ENCODE peak calls at places on chromosomes 1 and 21, in eight cellular contexts. G is body of pancreas; T is GM10248; U is fibroblast of pulmonary artery; P is stimulated activated CD8-positive, alpha-beta memory T cell treated with anti-CD3 and anti-CD28 coated beads, Interleukin-15, amount 100 ng/mL, for 24 hours; M is activated CD4-positive, alpha-beta T cell treated with anti-CD3 and anti-CD28 coated beads for 24 hours; S is HS-27A; O is osteocyte. Y is an unnamed sample.
A peak's percentile ranks its signal among the peaks of the same experiment; 100 is the strongest.

GRCh38 chr1:106526650-106527049 is 529.8 kb upstream of the PRMT6 start:
- DNase-seq in T (no peak), S (peak; percentile 5), M (no peak), O (no peak), G (no peak), U (peak; percentile 52), P (no peak), Y (no peak)

GRCh38 chr1:234613128-234613875 is 3.3 kb upstream of the IRF2BP2 start:
- DNase-seq in S (no peak), M (no peak), P (no peak), U (peak; percentile 95), T (no peak), O (peak; percentile 73), G (no peak), Y (no peak)

GRCh38 chr1:175191654-175192053 is 922 bp downstream of the KIAA0040 start:
- DNase-seq in M (no peak), U (peak; percentile 6), O (no peak), T (peak; percentile 48), S (no peak), P (no peak), G (peak; percentile 29), Y (peak; percentile 81)

GRCh38 chr1:58929667-58930325 is 145.9 kb upstream of the JUN start:
- DNase-seq in T (no peak), S (no peak), U (no peak), G (no peak), M (peak; percentile 55), O (peak; percentile 69), P (no peak), Y (no peak)

GRCh38 chr1:36818771-36819170 is 215.5 kb downstream of the GRIK3 start:
- DNase-seq in S (no peak), O (no peak), P (no peak), U (no peak), T (no peak), G (no peak), M (no peak), Y (no peak)

GRCh38 chr1:76494807-76495206 is 372.5 kb upstream of the ST6GALNAC5 start:
- DNase-seq in P (no peak), M (no peak), U (peak; percentile 65), G (no peak), T (peak; percentile 6), O (no peak), S (no peak), Y (no peak)

GRCh38 chr1:162357681-162358266 is 18.9 kb downstream of the SPATA46 start:
- DNase-seq in T (peak; percentile 52), S (no peak), U (peak; percentile 63), P (no peak), M (no peak), O (no peak), G (no peak), Y (peak; percentile 34)

GRCh38 chr1:165898837-165899236 is 71.4 kb downstream of the UCK2 start:
- DNase-seq in T (no peak), G (no peak), M (no peak), O (no peak), U (peak; percentile 96), P (no peak), S (peak; percentile 89), Y (no peak)

GRCh38 chr1:171286032-171286705 is 27.8 kb upstream of the FMO4 start:
- DNase-seq in M (no peak), S (no peak), O (no peak), T (no peak), P (no peak), G (no peak), U (peak; percentile 13), Y (no peak)

GRCh38 chr1:230643887-230644286 is 1.6 kb downstream of the COG2 start:
- DNase-seq in G (no peak), T (peak; percentile 18), U (peak; percentile 38), S (no peak), O (no peak), M (no peak), P (no peak), Y (peak; percentile 67)

GRCh38 chr1:75083848-75084514 is 50.2 kb upstream of the LHX8 start:
- DNase-seq in M (no peak), P (no peak), T (no peak), G (no peak), S (no peak), O (no peak), U (no peak), Y (no peak)

GRCh38 chr21:33403128-33403785 is at the start of gene IFNGR2:
- DNase-seq in O (no peak), M (no peak), S (no peak), T (peak; percentile 77), G (peak; percentile 42), P (no peak), U (peak; percentile 33), Y (peak; percentile 64)

GRCh38 chr1:202229376-202229775 is 35.8 kb downstream of the LGR6 start:
- DNase-seq in U (no peak), M (no peak), S (no peak), O (no peak), T (no peak), G (no peak), P (no peak), Y (no peak)

GRCh38 chr1:203796223-203796747 is 862 bp downstream of the ZBED6 start:
- DNase-seq in U (peak; percentile 33), P (no peak), T (no peak), S (peak; percentile 11), O (no peak), G (peak; percentile 19), M (no peak), Y (peak; percentile 40)

GRCh38 chr1:38071530-38072266 is 25.1 kb upstream of the POU3F1 start:
- DNase-seq in T (peak; percentile 66), U (peak; percentile 60), O (no peak), M (no peak), G (no peak), S (no peak), P (no peak), Y (peak; percentile 59)

GRCh38 chr21:44836666-44837471 is 19.0 kb upstream of the SUMO3 start:
- DNase-seq in T (no peak), P (no peak), O (no peak), G (no peak), M (no peak), U (peak; percentile 50), S (no peak), Y (no peak)

GRCh38 chr1:116906812-116907211 is 2.9 kb upstream of the PTGFRN start:
- DNase-seq in M (no peak), U (no peak), O (no peak), S (no peak), G (no peak), P (no peak), T (no peak), Y (no peak)

GRCh38 chr1:39395357-39395831 is 96.0 kb upstream of the BMP8A start:
- DNase-seq in M (no peak), U (peak; percentile 69), P (no peak), T (no peak), O (no peak), S (no peak), G (peak; percentile 28), Y (no peak)

GRCh38 chr1:93692983-93693591 is 11.4 kb upstream of the BCAR3 start:
- DNase-seq in U (peak; percentile 68), G (no peak), O (no peak), M (no peak), S (peak; percentile 90), T (peak; percentile 62), P (no peak), Y (no peak)

GRCh38 chr1:24724345-24725208 is 20.7 kb upstream of the CLIC4 start:
- DNase-seq in M (no peak), G (no peak), P (no peak), S (peak; percentile 96), T (no peak), O (peak; percentile 94), U (peak; percentile 82), Y (no peak)

GRCh38 chr1:94903318-94904009 is 23.4 kb downstream of the CNN3 start:
- DNase-seq in U (no peak), T (no peak), O (no peak), P (no peak), S (no peak), G (no peak), M (no peak), Y (no peak)

GRCh38 chr1:233478611-233479010 is 135.3 kb upstream of the KCNK1 start:
- DNase-seq in T (no peak), G (peak; percentile 46), P (no peak), U (no peak), S (no peak), O (no peak), M (no peak), Y (no peak)

GRCh38 chr1:1217621-1218523 is 3.9 kb upstream of the TNFRSF4 start:
- DNase-seq in T (no peak), P (no peak), G (no peak), O (no peak), M (no peak), S (no peak), U (peak; percentile 14), Y (no peak)

GRCh38 chr21:45983981-45984551 is 2.5 kb downstream of the COL6A1 start:
- DNase-seq in P (no peak), G (peak; percentile 22), U (no peak), T (no peak), M (no peak), S (no peak), O (peak; percentile 83), Y (no peak)

GRCh38 chr1:116855220-116855619 is 54.5 kb upstream of the PTGFRN start:
- DNase-seq in P (no peak), O (no peak), T (no peak), S (no peak), U (no peak), G (peak; percentile 82), M (no peak), Y (no peak)